ENCODE peak calls at places on chromosome 16, in five cellular contexts. O is fibroblast of pulmonary artery, Y is HCT116, M is foreskin keratinocyte, P is adrenal gland. V is an unnamed sample.

GRCh38 chr16:52561910-52562741 is 15.2 kb upstream of the TOX3 start:
- DNase-seq in O (no peak), Y (no peak), M (no peak), P (no peak), V (no peak)

GRCh38 chr16:48366165-48367093 is 18.8 kb downstream of the SIAH1 start:
- DNase-seq in O (peak; percentile 93), Y (peak; percentile 80), M (no peak), P (peak; percentile 54), V (peak; percentile 92)

GRCh38 chr16:7182510-7183109 is 150.0 kb upstream of the RBFOX1 start:
- DNase-seq in O (no peak), Y (no peak), M (no peak), P (no peak), V (no peak)

GRCh38 chr16:47732806-47733150 is 271.6 kb downstream of the PHKB start:
- DNase-seq in O (peak; percentile 83), Y (peak; percentile 10), M (peak; percentile 90), P (no peak), V (peak; percentile 95)

GRCh38 chr16:57016301-57016700 is 26.9 kb downstream of the NLRC5 start:
- DNase-seq in O (no peak), Y (no peak), M (no peak), P (no peak), V (no peak)

GRCh38 chr16:75265911-75266701 is 14.7 kb upstream of the BCAR1 start:
- DNase-seq in O (peak; percentile 68), Y (no peak), M (no peak), P (peak; percentile 86), V (peak; percentile 42)

GRCh38 chr16:49335828-49336227 is 37.8 kb upstream of the C16orf78 start:
- DNase-seq in O (no peak), Y (no peak), M (no peak), P (no peak), V (no peak)

GRCh38 chr16:48076455-48077012 is 79.3 kb downstream of the ABCC12 start:
- DNase-seq in O (peak; percentile 25), Y (no peak), M (no peak), P (no peak), V (peak; percentile 88)

GRCh38 chr16:46555981-46556380 is 65.2 kb downstream of the SHCBP1 start:
- DNase-seq in O (no peak), Y (no peak), M (peak; percentile 14), P (no peak), V (peak; percentile 5)

GRCh38 chr16:59305850-59306249 is 571.7 kb upstream of the GOT2 start:
- DNase-seq in O (no peak), Y (no peak), M (no peak), P (no peak), V (no peak)

GRCh38 chr16:56990407-56991286 is 1.3 kb downstream of the NLRC5 start:
- DNase-seq in O (no peak), Y (no peak), M (no peak), P (no peak), V (no peak)

GRCh38 chr16:81697321-81697885 is 81.7 kb upstream of the PLCG2 start:
- DNase-seq in O (peak; percentile 68), Y (peak; percentile 51), M (no peak), P (peak; percentile 63), V (peak; percentile 54)

GRCh38 chr16:75754126-75754525 is 27.8 kb upstream of the CPHXL start:
- DNase-seq in O (peak; percentile 30), Y (no peak), M (peak; percentile 75), P (no peak), V (peak; percentile 48)

GRCh38 chr16:81275064-81275532 is 36.6 kb downstream of the BCO1 start:
- DNase-seq in O (no peak), Y (no peak), M (no peak), P (no peak), V (no peak)

GRCh38 chr16:81366316-81366932 is 51.7 kb downstream of the GAN start:
- DNase-seq in O (peak; percentile 77), Y (peak; percentile 46), M (no peak), P (no peak), V (peak; percentile 52)

GRCh38 chr16:56246051-56246817 is 54.9 kb downstream of the GNAO1 start:
- DNase-seq in O (no peak), Y (no peak), M (peak; percentile 57), P (no peak), V (no peak)

GRCh38 chr16:85613609-85614337 is 651 bp downstream of the GSE1 start:
- DNase-seq in O (no peak), Y (no peak), M (no peak), P (peak; percentile 59), V (no peak)

GRCh38 chr16:55760665-55761035 is 72.2 kb downstream of the CES1 start:
- DNase-seq in O (no peak), Y (no peak), M (no peak), P (no peak), V (no peak)

GRCh38 chr16:49890876-49891275 is 35.0 kb upstream of the ZNF423 start:
- DNase-seq in O (peak; percentile 9), Y (no peak), M (no peak), P (no peak), V (peak; percentile 2)

GRCh38 chr16:84933774-84934571 is 77.4 kb downstream of the ZDHHC7 start:
- DNase-seq in O (no peak), Y (no peak), M (no peak), P (peak; percentile 89), V (no peak)

GRCh38 chr16:13109171-13109570 is 207.8 kb downstream of the SHISA9 start:
- DNase-seq in O (no peak), Y (no peak), M (no peak), P (no peak), V (no peak)

GRCh38 chr16:582614-583331 is 7.1 kb upstream of the RAB40C start:
- DNase-seq in O (no peak), Y (no peak), M (no peak), P (no peak), V (no peak)

GRCh38 chr16:72311426-72311825 is 139.5 kb upstream of the PMFBP1 start:
- DNase-seq in O (no peak), Y (no peak), M (no peak), P (no peak), V (no peak)

GRCh38 chr16:30570621-30571443 is 682 bp downstream of the ZNF688 start:
- DNase-seq in O (peak; percentile 50), Y (no peak), M (peak; percentile 2), P (no peak), V (peak; percentile 28)

GRCh38 chr16:21590287-21590686 is 9.1 kb upstream of the METTL9 start:
- DNase-seq in O (peak; percentile 23), Y (no peak), M (no peak), P (no peak), V (no peak)

GRCh38 chr16:72961863-72962262 is 86.1 kb downstream of the ZFHX3 start:
- DNase-seq in O (no peak), Y (no peak), M (no peak), P (no peak), V (no peak)

GRCh38 chr16:70752381-70752780 is 48.6 kb downstream of the VAC14 start:
- DNase-seq in O (no peak), Y (no peak), M (no peak), P (no peak), V (no peak)

GRCh38 chr16:49928176-49928892 is 72.4 kb upstream of the ZNF423 start:
- DNase-seq in O (no peak), Y (no peak), M (no peak), P (no peak), V (no peak)

GRCh38 chr16:11915644-11916523 is at the start of gene GSPT1:
- DNase-seq in O (peak; percentile 98), Y (peak; percentile 97), M (peak; percentile 94), P (peak; percentile 99), V (peak; percentile 96)
- TF ChIP-seq CTCF in O (no peak), Y (no peak), M (no peak), P (peak; percentile 62), V (no peak)

DNA sequence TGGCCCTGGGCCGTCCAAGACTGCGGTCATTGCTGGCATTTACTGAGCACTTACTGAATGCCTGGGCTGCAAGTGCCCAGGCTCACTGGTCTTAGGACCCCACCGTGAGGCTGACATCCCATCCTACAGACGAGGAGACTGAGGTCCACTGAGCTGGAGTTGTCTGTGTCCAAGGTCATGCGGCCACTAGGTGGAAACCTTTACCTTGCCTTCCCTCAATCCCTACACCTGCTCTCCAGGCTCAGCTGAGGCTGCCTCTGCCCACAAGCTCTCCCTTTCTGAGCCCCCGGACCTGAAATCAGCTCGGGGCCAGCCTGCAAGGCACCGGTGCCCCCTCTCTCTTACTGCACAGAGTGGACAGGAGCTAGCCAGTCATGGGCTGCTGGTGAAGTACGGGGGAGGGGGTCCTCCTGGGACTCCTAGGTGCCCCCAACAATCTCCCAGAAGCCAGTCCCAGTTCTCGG is 1.5 kb downstream of the CASKIN1 start:
- DNase-seq in O (peak; percentile 51), Y (no peak), M (peak; percentile 19), P (no peak), V (peak; percentile 45)
- TF ChIP-seq CTCF in O (peak; percentile 34), Y (peak; percentile 73), M (peak; percentile 75), P (no peak), V (peak; percentile 34)

GRCh38 chr16:8867483-8868271 is 1.1 kb downstream of the CARHSP1 start:
- DNase-seq in O (no peak), Y (no peak), M (no peak), P (peak; percentile 70), V (no peak)

GRCh38 chr16:8872071-8872470 is 3.3 kb upstream of the CARHSP1 start:
- DNase-seq in O (no peak), Y (no peak), M (no peak), P (no peak), V (no peak)

GRCh38 chr16:8868272-8869211 is at the start of gene CARHSP1:
- DNase-seq in O (peak; percentile 90), Y (peak; percentile 70), M (peak; percentile 84), P (peak; percentile 87), V (peak; percentile 84)

GRCh38 chr16:8866884-8867482 is 1.8 kb downstream of the CARHSP1 start:
- DNase-seq in O (no peak), Y (no peak), M (no peak), P (no peak), V (no peak)

GRCh38 chr16:8869212-8869987 is 594 bp upstream of the CARHSP1 start:
- DNase-seq in O (no peak), Y (no peak), M (no peak), P (no peak), V (no peak)
- TF ChIP-seq CTCF in O (no peak), Y (no peak), M (no peak), P (no peak), V (no peak)

GRCh38 chr16:19555938-19556778 is 655 bp downstream of the VPS35L start:
- DNase-seq in O (peak; percentile 42), Y (peak; percentile 59), M (peak; percentile 13), P (no peak), V (peak; percentile 57)
- TF ChIP-seq CTCF in O (peak; percentile 21), Y (no peak), M (no peak), P (no peak), V (no peak)

GRCh38 chr16:87068316-87068715 is 248.9 kb downstream of the C16orf95 start:
- DNase-seq in O (no peak), Y (no peak), M (no peak), P (no peak), V (no peak)
- TF ChIP-seq CTCF in O (no peak), Y (no peak), M (no peak), P (no peak), V (no peak)

GRCh38 chr16:79334127-79334526 is 266.4 kb downstream of the MAF start:
- DNase-seq in O (no peak), Y (no peak), M (no peak), P (peak; percentile 33), V (no peak)
- TF ChIP-seq CTCF in O (no peak), Y (no peak), M (no peak), P (no peak), V (no peak)